ENCODE peak calls at places on chromosomes 5 and 9, in four cellular contexts. H is cardiac fibroblast, M is fibroblast of lung, G is fibroblast of pulmonary artery. F is an unnamed sample.
A peak's percentile ranks its signal among the peaks of the same experiment; 100 is the strongest.

GRCh38 chr9:117672397-117672796 is 31.8 kb upstream of the TLR4 start:
- DNase-seq in H (peak; percentile 30), M (peak; percentile 65), G (peak; percentile 59), F (peak; percentile 78)

GRCh38 chr5:158301186-158301585 is 442.2 kb upstream of the CLINT1 start:
- DNase-seq in H (no peak), M (no peak), G (no peak), F (no peak)

GRCh38 chr5:113806823-113807222 is 293.3 kb downstream of the YTHDC2 start:
- DNase-seq in H (peak; percentile 25), M (peak; percentile 25), G (peak; percentile 22), F (peak; percentile 52)

GRCh38 chr5:16461782-16462181 is 3.8 kb downstream of the ZNF622 start:
- DNase-seq in H (peak; percentile 78), M (peak; percentile 92), G (peak; percentile 82), F (peak; percentile 95)

GRCh38 chr9:92988215-92988731 is 41.0 kb downstream of the FGD3 start:
- DNase-seq in H (no peak), M (no peak), G (no peak), F (no peak)

GRCh38 chr5:32973646-32974045 is 262.5 kb downstream of the NPR3 start:
- DNase-seq in H (no peak), M (no peak), G (no peak), F (no peak)

GRCh38 chr5:72467987-72468386 is 39.2 kb downstream of the ZNF366 start:
- DNase-seq in H (peak; percentile 89), M (peak; percentile 80), G (peak; percentile 91), F (peak; percentile 72)

GRCh38 chr5:9523090-9523813 is 22.6 kb downstream of the SEMA5A start:
- DNase-seq in H (peak; percentile 35), M (peak; percentile 55), G (peak; percentile 55), F (no peak)

GRCh38 chr5:73603998-73604397 is 22.0 kb upstream of the ARHGEF28 start:
- DNase-seq in H (no peak), M (no peak), G (peak; percentile 24), F (no peak)

GRCh38 chr9:129606161-129607025 is 14.5 kb downstream of the C9orf50 start:
- DNase-seq in H (peak; percentile 47), M (no peak), G (no peak), F (no peak)

GRCh38 chr9:77455312-77455927 is 192.7 kb downstream of the GNA14 start:
- DNase-seq in H (no peak), M (no peak), G (peak; percentile 52), F (no peak)
- TF ChIP-seq CTCF in H (peak; percentile 50), M (peak; percentile 44), G (peak; percentile 56), F (peak; percentile 53)

DNA sequence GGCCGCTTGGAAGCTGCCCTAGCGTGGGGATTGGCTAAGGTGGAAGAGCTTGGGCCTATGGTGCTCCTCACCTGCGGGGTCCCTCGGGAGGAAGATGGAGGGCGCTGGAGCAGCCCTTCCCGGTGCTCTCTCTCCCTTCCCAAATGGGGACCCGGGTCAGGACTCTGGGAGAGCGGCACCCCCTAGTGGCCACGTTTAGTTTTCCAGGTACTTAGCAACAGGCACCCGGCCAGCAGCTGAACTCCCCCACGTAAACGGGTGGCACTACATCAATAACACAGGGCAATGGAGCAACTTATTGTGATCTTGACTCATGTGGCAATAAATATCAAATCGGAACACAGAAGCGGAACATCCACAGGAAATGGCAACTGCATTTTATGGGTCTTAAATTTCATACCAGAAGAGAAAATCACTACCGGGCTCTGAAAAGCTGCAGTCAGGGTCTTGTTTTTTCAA is 316.6 kb downstream of the AGTPBP1 start:
- DNase-seq in H (peak; percentile 57), M (peak; percentile 39), G (peak; percentile 58), F (peak; percentile 40)
- H3K4me3 ChIP-seq in H (no peak overlapping the region), M (no peak overlapping the region), G (no peak overlapping the region), F (no peak overlapping the region)

DNA sequence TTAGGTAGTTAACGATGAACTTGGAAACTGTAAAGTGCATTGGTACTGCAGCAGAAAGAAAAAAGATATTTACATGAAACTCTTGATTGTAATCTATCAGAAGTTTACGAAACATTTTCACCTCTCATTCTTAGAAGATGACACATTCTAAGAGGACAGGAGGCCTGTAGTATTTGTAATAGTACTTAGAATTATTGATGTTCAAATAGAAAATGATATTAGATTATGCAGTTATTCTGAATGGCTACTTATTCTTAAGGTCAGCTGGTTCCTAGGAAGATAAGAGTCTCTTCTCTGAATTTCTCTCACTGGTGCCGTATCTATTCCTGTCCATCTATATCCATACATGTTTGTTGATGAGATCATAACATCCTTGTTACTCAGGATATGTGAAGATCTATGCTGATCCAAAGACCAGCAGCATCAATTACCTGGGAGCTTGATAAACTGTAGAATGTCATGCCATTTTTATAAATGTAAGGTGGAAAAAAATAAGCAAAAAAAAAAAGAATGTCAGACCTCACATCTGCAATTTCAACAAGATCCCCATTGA is 42.2 kb upstream of the RICTOR start:
- DNase-seq in H (no peak), M (no peak), G (no peak), F (no peak)
- TF ChIP-seq CTCF in H (no peak), M (no peak), G (no peak), F (no peak)

DNA sequence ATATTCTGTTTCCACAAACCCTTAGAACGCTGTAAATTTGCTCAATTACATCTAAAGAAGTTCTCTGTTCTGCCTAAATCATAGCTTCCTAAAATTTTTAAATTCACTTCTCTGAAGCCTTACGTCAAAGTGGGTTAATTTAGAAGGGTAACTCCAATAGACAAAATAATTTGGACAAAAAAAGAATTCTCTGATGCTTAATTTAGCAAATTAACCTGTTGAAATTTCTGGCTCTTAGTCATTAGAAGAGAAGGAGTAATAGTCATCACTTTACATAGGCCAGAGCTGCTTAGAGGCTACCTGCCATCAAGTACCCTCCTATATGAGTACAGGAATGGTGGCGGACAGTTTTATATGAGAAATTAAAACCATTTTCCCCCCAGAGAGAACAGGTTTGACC is 3.8 kb downstream of the ELL2 start:
- DNase-seq in H (no peak), M (no peak), G (no peak), F (no peak)
- H3K4me3 ChIP-seq in H (peak overlapping the region; percentile 94), M (peak overlapping the region; percentile 30), G (peak overlapping the region; percentile 93), F (peak overlapping the region; percentile 92)

GRCh38 chr9:110429453-110429852 is 91.8 kb upstream of the TXNDC8 start:
- DNase-seq in H (no peak), M (no peak), G (no peak), F (peak; percentile 2)

GRCh38 chr9:110427497-110428104 is 89.9 kb upstream of the TXNDC8 start:
- DNase-seq in H (peak; percentile 46), M (peak; percentile 41), G (peak; percentile 62), F (peak; percentile 32)

GRCh38 chr9:110426052-110426709 is 88.5 kb upstream of the TXNDC8 start:
- DNase-seq in H (peak; percentile 35), M (peak; percentile 40), G (peak; percentile 55), F (peak; percentile 42)
- TF ChIP-seq CTCF in H (no peak), M (peak; percentile 58), G (peak; percentile 46), F (peak; percentile 51)